ENCODE peak calls at places on chromosomes 1 and 21, in seven cellular contexts. One of them, this sample, is unnamed.

GRCh38 chr1:211902624-211903291 is 72.2 kb upstream of the LPGAT1 start:
- DNase-seq in posterior cingulate gyrus: no peak
- DNase-seq in brain microvascular endothelial cell: no peak
- DNase-seq in stimulated activated CD4-positive, alpha-beta T cell treated with anti-CD3 and anti-CD28 coated beads, TNF-alpha, amount 100 ng/mL, for 48 hours: no peak
- DNase-seq in foreskin fibroblast: no peak
- DNase-seq in ELF-1: no peak
- DNase-seq in nephron progenitor cell: no peak
- DNase-seq in this sample: no peak

GRCh38 chr1:3725366-3725765 is 26.9 kb upstream of the CCDC27 start:
- DNase-seq in ELF-1: no peak
- DNase-seq in brain microvascular endothelial cell: no peak
- DNase-seq in stimulated activated CD4-positive, alpha-beta T cell treated with anti-CD3 and anti-CD28 coated beads, TNF-alpha, amount 100 ng/mL, for 48 hours: no peak
- DNase-seq in posterior cingulate gyrus: no peak
- DNase-seq in foreskin fibroblast: no peak
- DNase-seq in nephron progenitor cell: no peak
- DNase-seq in this sample: no peak

GRCh38 chr1:117284408-117285215 is 73.9 kb upstream of the VTCN1 start:
- DNase-seq in stimulated activated CD4-positive, alpha-beta T cell treated with anti-CD3 and anti-CD28 coated beads, TNF-alpha, amount 100 ng/mL, for 48 hours: no peak
- DNase-seq in brain microvascular endothelial cell: peak
- DNase-seq in nephron progenitor cell: no peak
- DNase-seq in ELF-1: peak
- DNase-seq in posterior cingulate gyrus: no peak
- DNase-seq in foreskin fibroblast: peak
- DNase-seq in this sample: no peak

GRCh38 chr1:32816676-32817158 is 441 bp downstream of the YARS1 start:
- DNase-seq in nephron progenitor cell: no peak
- DNase-seq in stimulated activated CD4-positive, alpha-beta T cell treated with anti-CD3 and anti-CD28 coated beads, TNF-alpha, amount 100 ng/mL, for 48 hours: no peak
- DNase-seq in posterior cingulate gyrus: no peak
- DNase-seq in ELF-1: no peak
- DNase-seq in foreskin fibroblast: peak
- DNase-seq in brain microvascular endothelial cell: peak
- DNase-seq in this sample: no peak

GRCh38 chr1:230849451-230850194 is 18.7 kb downstream of the C1orf198 start:
- DNase-seq in foreskin fibroblast: peak
- DNase-seq in posterior cingulate gyrus: no peak
- DNase-seq in stimulated activated CD4-positive, alpha-beta T cell treated with anti-CD3 and anti-CD28 coated beads, TNF-alpha, amount 100 ng/mL, for 48 hours: no peak
- DNase-seq in brain microvascular endothelial cell: peak
- DNase-seq in nephron progenitor cell: no peak
- DNase-seq in ELF-1: no peak
- DNase-seq in this sample: no peak

GRCh38 chr1:152186556-152187285 is 27.7 kb upstream of the RPTN start:
- DNase-seq in nephron progenitor cell: no peak
- DNase-seq in ELF-1: no peak
- DNase-seq in posterior cingulate gyrus: no peak
- DNase-seq in brain microvascular endothelial cell: no peak
- DNase-seq in foreskin fibroblast: no peak
- DNase-seq in stimulated activated CD4-positive, alpha-beta T cell treated with anti-CD3 and anti-CD28 coated beads, TNF-alpha, amount 100 ng/mL, for 48 hours: no peak
- DNase-seq in this sample: no peak

GRCh38 chr1:27103498-27103897 is 51.4 kb downstream of the SLC9A1 start:
- DNase-seq in nephron progenitor cell: no peak
- DNase-seq in foreskin fibroblast: no peak
- DNase-seq in brain microvascular endothelial cell: no peak
- DNase-seq in ELF-1: no peak
- DNase-seq in stimulated activated CD4-positive, alpha-beta T cell treated with anti-CD3 and anti-CD28 coated beads, TNF-alpha, amount 100 ng/mL, for 48 hours: no peak
- DNase-seq in posterior cingulate gyrus: no peak
- DNase-seq in this sample: no peak

GRCh38 chr1:183600136-183600535 is 9.9 kb upstream of the NCF2 start:
- DNase-seq in brain microvascular endothelial cell: peak
- DNase-seq in stimulated activated CD4-positive, alpha-beta T cell treated with anti-CD3 and anti-CD28 coated beads, TNF-alpha, amount 100 ng/mL, for 48 hours: no peak
- DNase-seq in ELF-1: no peak
- DNase-seq in foreskin fibroblast: peak
- DNase-seq in nephron progenitor cell: no peak
- DNase-seq in posterior cingulate gyrus: no peak
- DNase-seq in this sample: no peak

GRCh38 chr1:182299728-182300581 is 91.6 kb downstream of the GLUL start:
- DNase-seq in foreskin fibroblast: peak
- DNase-seq in posterior cingulate gyrus: peak
- DNase-seq in stimulated activated CD4-positive, alpha-beta T cell treated with anti-CD3 and anti-CD28 coated beads, TNF-alpha, amount 100 ng/mL, for 48 hours: no peak
- DNase-seq in brain microvascular endothelial cell: no peak
- DNase-seq in ELF-1: peak
- DNase-seq in nephron progenitor cell: no peak
- DNase-seq in this sample: no peak

GRCh38 chr1:175338447-175339135 is 146.0 kb upstream of the KIAA0040 start:
- DNase-seq in foreskin fibroblast: no peak
- DNase-seq in brain microvascular endothelial cell: no peak
- DNase-seq in stimulated activated CD4-positive, alpha-beta T cell treated with anti-CD3 and anti-CD28 coated beads, TNF-alpha, amount 100 ng/mL, for 48 hours: peak
- DNase-seq in ELF-1: peak
- DNase-seq in nephron progenitor cell: peak
- DNase-seq in posterior cingulate gyrus: no peak
- DNase-seq in this sample: no peak

GRCh38 chr1:229148041-229148671 is 122.8 kb upstream of the RAB4A start:
- DNase-seq in foreskin fibroblast: no peak
- DNase-seq in brain microvascular endothelial cell: no peak
- DNase-seq in posterior cingulate gyrus: no peak
- DNase-seq in ELF-1: peak
- DNase-seq in nephron progenitor cell: peak
- DNase-seq in stimulated activated CD4-positive, alpha-beta T cell treated with anti-CD3 and anti-CD28 coated beads, TNF-alpha, amount 100 ng/mL, for 48 hours: no peak
- DNase-seq in this sample: no peak

GRCh38 chr1:98322966-98323365 is 338.6 kb upstream of the SNX7 start:
- DNase-seq in ELF-1: no peak
- DNase-seq in stimulated activated CD4-positive, alpha-beta T cell treated with anti-CD3 and anti-CD28 coated beads, TNF-alpha, amount 100 ng/mL, for 48 hours: no peak
- DNase-seq in brain microvascular endothelial cell: no peak
- DNase-seq in foreskin fibroblast: peak
- DNase-seq in posterior cingulate gyrus: no peak
- DNase-seq in nephron progenitor cell: no peak
- DNase-seq in this sample: no peak

GRCh38 chr1:36734356-36734755 is 251.6 kb upstream of the CSF3R start:
- DNase-seq in foreskin fibroblast: no peak
- DNase-seq in posterior cingulate gyrus: no peak
- DNase-seq in stimulated activated CD4-positive, alpha-beta T cell treated with anti-CD3 and anti-CD28 coated beads, TNF-alpha, amount 100 ng/mL, for 48 hours: no peak
- DNase-seq in ELF-1: no peak
- DNase-seq in brain microvascular endothelial cell: no peak
- DNase-seq in nephron progenitor cell: no peak
- DNase-seq in this sample: no peak

GRCh38 chr1:160124709-160125478 is 9.3 kb downstream of the ATP1A2 start:
- DNase-seq in ELF-1: peak
- DNase-seq in posterior cingulate gyrus: no peak
- DNase-seq in stimulated activated CD4-positive, alpha-beta T cell treated with anti-CD3 and anti-CD28 coated beads, TNF-alpha, amount 100 ng/mL, for 48 hours: no peak
- DNase-seq in nephron progenitor cell: no peak
- DNase-seq in foreskin fibroblast: peak
- DNase-seq in brain microvascular endothelial cell: peak
- DNase-seq in this sample: no peak

GRCh38 chr21:16570856-16571255 is 841.1 kb downstream of the USP25 start:
- DNase-seq in posterior cingulate gyrus: no peak
- DNase-seq in foreskin fibroblast: no peak
- DNase-seq in brain microvascular endothelial cell: no peak
- DNase-seq in nephron progenitor cell: no peak
- DNase-seq in stimulated activated CD4-positive, alpha-beta T cell treated with anti-CD3 and anti-CD28 coated beads, TNF-alpha, amount 100 ng/mL, for 48 hours: no peak
- DNase-seq in ELF-1: no peak
- DNase-seq in this sample: no peak

This sample was measured in esophagus squamous epithelium.